ENCODE peak calls at places on chromosomes 1 and 21, in six cellular contexts. A, H, K, R, D and B are unnamed samples.

GRCh38 chr21:18114735-18115134 is 129.9 kb upstream of the CHODL start:
- DNase-seq in R (no peak), D (no peak), K (no peak), A (no peak), H (no peak), B (no peak)

GRCh38 chr1:196450143-196450911 is 157.9 kb downstream of the KCNT2 start:
- DNase-seq in H (no peak), R (no peak), K (no peak), D (no peak), A (no peak), B (no peak)

GRCh38 chr1:23651069-23651808 is 40.4 kb upstream of the RPL11 start:
- DNase-seq in A (no peak), K (no peak), H (no peak), D (no peak), R (no peak), B (no peak)

GRCh38 chr1:7476861-7477534 is 294.1 kb upstream of the VAMP3 start:
- DNase-seq in A (no peak), H (no peak), K (no peak), R (no peak), D (no peak), B (no peak)

GRCh38 chr1:1435094-1435903 is at the start of gene VWA1:
- DNase-seq in H (peak), R (peak), D (no peak), K (no peak), A (peak), B (peak)

GRCh38 chr1:12368646-12369045 is 138.8 kb downstream of the VPS13D start:
- DNase-seq in A (no peak), H (no peak), K (no peak), R (no peak), D (no peak), B (no peak)

GRCh38 chr1:91844862-91845528 is 41.0 kb downstream of the TGFBR3 start:
- DNase-seq in D (no peak), K (no peak), A (no peak), H (peak), R (no peak), B (no peak)

GRCh38 chr1:208270679-208271111 is 26.5 kb upstream of the PLXNA2 start:
- DNase-seq in H (no peak), K (no peak), D (no peak), R (peak), A (no peak), B (no peak)

GRCh38 chr1:160621633-160622413 is 25.0 kb downstream of the SLAMF1 start:
- DNase-seq in R (no peak), A (no peak), K (no peak), D (peak), H (no peak), B (no peak)

GRCh38 chr1:114428083-114428754 is 82.8 kb downstream of the TRIM33 start:
- DNase-seq in D (no peak), A (peak), K (no peak), H (no peak), R (no peak), B (no peak)

GRCh38 chr1:26028490-26028980 is 7.0 kb downstream of the EXTL1 start:
- DNase-seq in A (no peak), H (no peak), K (no peak), D (no peak), R (no peak), B (no peak)

GRCh38 chr1:205344010-205344808 is 12.5 kb downstream of the KLHDC8A start:
- DNase-seq in D (no peak), A (peak), H (no peak), K (no peak), R (peak), B (no peak)

GRCh38 chr1:11058595-11059165 is 1.1 kb downstream of the SRM start:
- DNase-seq in R (peak), K (no peak), A (no peak), H (no peak), D (no peak), B (no peak)

GRCh38 chr1:87739141-87739540 is 410.5 kb downstream of the LMO4 start:
- DNase-seq in A (no peak), H (no peak), D (no peak), R (no peak), K (no peak), B (no peak)

GRCh38 chr21:42009018-42009830 is 936 bp downstream of the ZBTB21 start:
- DNase-seq in D (peak), A (peak), K (no peak), R (peak), H (peak), B (peak)

GRCh38 chr21:44714905-44715304 is 3.5 kb upstream of the TSPEAR start:
- DNase-seq in A (no peak), D (no peak), K (no peak), H (no peak), R (no peak), B (no peak)

GRCh38 chr1:220313576-220313975 is 41.3 kb upstream of the RAB3GAP2 start:
- DNase-seq in R (no peak), D (no peak), K (no peak), H (no peak), A (no peak), B (no peak)

GRCh38 chr1:64873576-64873975 is 92.8 kb downstream of the JAK1 start:
- DNase-seq in K (no peak), A (no peak), R (no peak), D (no peak), H (no peak), B (no peak)

GRCh38 chr1:28064064-28064463 is 24.3 kb downstream of the EYA3 start:
- DNase-seq in K (no peak), R (no peak), A (no peak), H (no peak), D (no peak), B (no peak)